ENCODE peak calls at places on chromosomes 11 and 22, in four cellular contexts. One of them, this sample, is unnamed. For H3K36me3, the result is how much of the 10 kb centered on the place peaks cover.

GRCh38 chr11:6229911-6230310 is 4.5 kb downstream of the FHIP1B start:
- DNase-seq in heart left ventricle: no peak
- DNase-seq in body of pancreas: no peak
- DNase-seq in tibial artery: no peak
- DNase-seq in this sample: no peak

GRCh38 chr11:32434387-32435151 is 770 bp downstream of the WT1 start:
- DNase-seq in heart left ventricle: peak
- DNase-seq in body of pancreas: no peak
- DNase-seq in tibial artery: no peak
- DNase-seq in this sample: no peak

GRCh38 chr11:95516786-95517185 is 272.8 kb downstream of the FAM76B start:
- DNase-seq in tibial artery: no peak
- DNase-seq in body of pancreas: no peak
- DNase-seq in heart left ventricle: no peak
- DNase-seq in this sample: no peak

GRCh38 chr11:6988506-6988905 is 31.6 kb downstream of the ZNF214 start:
- DNase-seq in tibial artery: no peak
- DNase-seq in body of pancreas: no peak
- DNase-seq in heart left ventricle: no peak
- DNase-seq in this sample: no peak

GRCh38 chr11:79697905-79698304 is 257.1 kb upstream of the TENM4 start:
- DNase-seq in body of pancreas: no peak
- DNase-seq in heart left ventricle: no peak
- DNase-seq in tibial artery: no peak
- DNase-seq in this sample: no peak

GRCh38 chr22:41401781-41402648 is 20.3 kb downstream of the TEF start:
- DNase-seq in heart left ventricle: peak
- DNase-seq in tibial artery: peak
- DNase-seq in body of pancreas: peak
- DNase-seq in this sample: no peak

GRCh38 chr22:46317646-46318045 is 17.9 kb upstream of the TRMU start:
- DNase-seq in heart left ventricle: no peak
- DNase-seq in tibial artery: no peak
- DNase-seq in body of pancreas: no peak
- DNase-seq in this sample: no peak

GRCh38 chr22:28894320-28894719 is 10.9 kb downstream of the ZNRF3 start:
- DNase-seq in heart left ventricle: peak
- DNase-seq in tibial artery: no peak
- DNase-seq in body of pancreas: no peak
- DNase-seq in this sample: no peak

GRCh38 chr22:22342697-22343602 is 98.4 kb downstream of the VPREB1 start:
- DNase-seq in body of pancreas: peak
- DNase-seq in heart left ventricle: no peak
- DNase-seq in tibial artery: no peak
- DNase-seq in this sample: peak

GRCh38 chr11:8359521-8359920 is 95.8 kb upstream of the LMO1 start:
- DNase-seq in tibial artery: no peak
- DNase-seq in heart left ventricle: no peak
- DNase-seq in body of pancreas: no peak
- DNase-seq in this sample: no peak

GRCh38 chr22:43980579-43980978 is 25.3 kb downstream of the SAMM50 start:
- DNase-seq in tibial artery: no peak
- DNase-seq in body of pancreas: no peak
- DNase-seq in heart left ventricle: no peak
- DNase-seq in this sample: no peak

GRCh38 chr22:43978558-43978957 is 23.3 kb downstream of the SAMM50 start:
- DNase-seq in heart left ventricle: no peak
- DNase-seq in body of pancreas: no peak
- DNase-seq in tibial artery: no peak
- DNase-seq in this sample: no peak

GRCh38 chr22:43983808-43984207 is 28.6 kb downstream of the SAMM50 start:
- DNase-seq in heart left ventricle: no peak
- DNase-seq in body of pancreas: no peak
- DNase-seq in tibial artery: no peak
- DNase-seq in this sample: no peak

GRCh38 chr22:43976861-43977795 is 21.9 kb downstream of the SAMM50 start:
- DNase-seq in tibial artery: no peak
- DNase-seq in body of pancreas: no peak
- DNase-seq in heart left ventricle: no peak
- DNase-seq in this sample: no peak

GRCh38 chr22:43980996-43981395 is 25.8 kb downstream of the SAMM50 start:
- DNase-seq in heart left ventricle: no peak
- DNase-seq in tibial artery: no peak
- DNase-seq in body of pancreas: no peak
- DNase-seq in this sample: no peak
- H3K36me3 ChIP-seq in heart left ventricle: under half
- H3K36me3 ChIP-seq in tibial artery: half or more
- H3K36me3 ChIP-seq in body of pancreas: under half
- H3K36me3 ChIP-seq in this sample: under half

DNA sequence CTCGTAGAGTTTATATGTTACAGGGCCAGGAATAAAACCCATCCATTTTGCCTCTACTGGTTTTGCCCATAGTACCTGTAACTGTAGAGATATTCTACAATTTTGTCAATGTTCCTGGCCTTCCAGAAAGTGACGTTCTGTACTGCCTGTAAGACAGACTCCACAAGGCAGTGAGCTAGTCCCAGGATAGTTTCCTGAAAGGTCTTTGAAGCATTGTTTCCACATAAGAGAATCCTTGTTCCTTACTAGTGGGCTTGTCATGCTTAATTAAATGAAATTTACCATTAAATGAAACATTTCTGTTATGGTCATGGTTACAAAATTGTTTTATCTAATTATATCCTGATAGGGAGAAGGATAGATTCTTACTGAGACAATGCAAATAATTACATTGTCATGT is 80.4 kb downstream of the HSD17B12 start:
- DNase-seq in body of pancreas: no peak
- DNase-seq in heart left ventricle: no peak
- DNase-seq in tibial artery: no peak
- DNase-seq in this sample: no peak
- H3K4me3 ChIP-seq in body of pancreas: no peak
- H3K4me3 ChIP-seq in heart left ventricle: no peak
- H3K4me3 ChIP-seq in tibial artery: no peak
- H3K4me3 ChIP-seq in this sample: no peak

DNA sequence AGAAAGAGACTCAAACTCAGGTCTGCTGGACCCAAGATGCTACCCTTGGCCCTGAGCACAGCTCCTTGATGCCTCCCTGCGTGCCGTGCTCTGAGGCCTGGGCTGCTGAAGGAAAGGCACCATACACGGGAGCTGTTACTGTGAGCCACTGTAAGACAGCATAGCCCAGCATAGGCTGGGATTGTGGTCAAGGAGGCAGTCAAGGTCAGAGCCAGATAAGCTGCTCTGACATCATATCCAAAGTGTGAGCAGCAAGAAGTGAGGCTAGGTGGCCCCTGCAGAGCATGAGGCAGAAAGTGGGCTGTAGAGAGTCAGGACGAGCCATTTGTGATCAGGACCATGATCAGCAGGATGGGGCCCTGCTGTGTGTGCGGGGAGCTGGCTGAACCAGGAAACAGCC is 7.7 kb downstream of the SLC22A8 start:
- DNase-seq in tibial artery: no peak
- DNase-seq in heart left ventricle: no peak
- DNase-seq in body of pancreas: no peak
- DNase-seq in this sample: no peak
- TF ChIP-seq CTCF in tibial artery: no peak
- TF ChIP-seq CTCF in heart left ventricle: no peak
- TF ChIP-seq CTCF in body of pancreas: no peak
- TF ChIP-seq CTCF in this sample: no peak

DNA sequence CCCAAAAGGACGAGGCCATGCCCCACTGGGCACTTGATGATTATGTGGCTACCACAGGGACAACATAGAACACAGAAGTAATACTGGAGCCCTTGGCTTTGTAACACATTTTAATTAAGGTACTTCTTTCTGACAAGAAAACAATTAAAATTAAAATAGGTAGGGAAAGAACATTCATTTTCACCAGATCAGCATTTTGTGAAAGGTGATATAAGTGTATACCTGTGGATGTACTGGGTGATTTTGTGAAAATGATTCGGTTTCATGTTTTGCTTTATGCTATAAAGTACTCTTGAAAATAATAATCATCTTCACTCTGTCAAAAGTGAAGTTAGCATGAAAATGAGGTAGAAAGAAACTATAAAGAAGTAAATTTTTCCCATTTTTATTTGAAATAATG is 876 bp downstream of the MS4A12 start:
- DNase-seq in body of pancreas: no peak
- DNase-seq in tibial artery: no peak
- DNase-seq in heart left ventricle: no peak
- DNase-seq in this sample: no peak
- H3K36me3 ChIP-seq in body of pancreas: under half
- H3K36me3 ChIP-seq in tibial artery: under half
- H3K36me3 ChIP-seq in heart left ventricle: under half
- H3K36me3 ChIP-seq in this sample: under half

DNA sequence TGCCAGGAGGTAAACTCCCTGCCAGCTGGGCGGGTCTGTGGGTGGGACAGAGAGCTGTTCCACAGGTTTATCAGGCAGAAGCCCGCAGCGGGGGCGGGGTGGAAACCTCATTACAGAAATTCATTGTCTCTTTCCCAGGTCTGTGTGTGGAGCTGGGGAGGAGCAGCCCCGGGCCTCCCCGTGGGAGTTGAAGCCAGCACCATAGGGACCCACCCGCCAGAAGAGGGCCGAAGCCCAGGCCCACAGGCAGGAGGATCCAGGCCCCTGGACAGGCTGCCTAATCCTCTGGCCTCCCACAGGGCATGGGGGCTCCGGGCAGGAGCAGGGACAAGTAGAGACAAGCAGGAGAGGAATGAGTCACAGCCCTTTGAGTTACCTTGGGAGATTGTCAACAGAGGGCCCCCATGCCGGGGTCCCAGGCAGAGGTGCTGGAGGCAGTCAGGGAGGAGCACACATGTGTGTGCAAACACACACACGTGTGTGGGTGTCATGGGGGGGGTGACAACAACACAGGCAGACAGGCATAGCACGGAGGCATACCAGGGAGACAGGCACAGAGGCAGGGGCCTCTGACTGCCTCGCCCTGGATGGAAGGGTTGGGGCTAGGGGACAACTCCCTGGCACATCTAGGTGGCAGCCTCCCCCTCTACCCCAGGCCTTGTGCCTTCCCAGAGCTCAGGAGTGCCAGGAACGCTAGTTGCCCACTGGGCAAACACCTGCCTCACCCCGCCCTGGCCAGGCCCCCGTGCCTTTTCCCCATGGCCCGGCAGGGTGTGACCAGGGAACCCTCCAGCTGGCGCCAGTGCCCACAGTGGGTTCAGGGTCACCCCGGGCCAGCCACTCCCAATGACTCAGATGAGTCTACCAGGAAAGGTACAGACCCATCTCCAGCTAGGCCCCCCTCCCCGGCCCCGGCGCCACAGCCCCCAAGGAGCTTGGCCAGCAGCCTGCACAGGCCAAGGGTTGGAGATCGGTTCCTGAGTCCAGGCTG is 1.3 kb downstream of the CDC42BPG start:
- DNase-seq in heart left ventricle: peak
- DNase-seq in tibial artery: no peak
- DNase-seq in body of pancreas: peak
- DNase-seq in this sample: no peak
- H3K4me3 ChIP-seq in heart left ventricle: no peak
- H3K4me3 ChIP-seq in tibial artery: no peak
- H3K4me3 ChIP-seq in body of pancreas: no peak
- H3K4me3 ChIP-seq in this sample: no peak

GRCh38 chr11:395866-396265 is 1.9 kb downstream of the PKP3 start:
- DNase-seq in heart left ventricle: no peak
- DNase-seq in tibial artery: no peak
- DNase-seq in body of pancreas: no peak
- DNase-seq in this sample: no peak

GRCh38 chr11:394858-395655 is 1.0 kb downstream of the PKP3 start:
- DNase-seq in body of pancreas: no peak
- DNase-seq in heart left ventricle: no peak
- DNase-seq in tibial artery: no peak
- DNase-seq in this sample: no peak

GRCh38 chr11:398826-399225 is 4.8 kb downstream of the PKP3 start:
- DNase-seq in body of pancreas: no peak
- DNase-seq in tibial artery: no peak
- DNase-seq in heart left ventricle: no peak
- DNase-seq in this sample: no peak

GRCh38 chr11:396511-396947 is 2.5 kb downstream of the PKP3 start:
- DNase-seq in body of pancreas: no peak
- DNase-seq in tibial artery: no peak
- DNase-seq in heart left ventricle: no peak
- DNase-seq in this sample: no peak

DNA sequence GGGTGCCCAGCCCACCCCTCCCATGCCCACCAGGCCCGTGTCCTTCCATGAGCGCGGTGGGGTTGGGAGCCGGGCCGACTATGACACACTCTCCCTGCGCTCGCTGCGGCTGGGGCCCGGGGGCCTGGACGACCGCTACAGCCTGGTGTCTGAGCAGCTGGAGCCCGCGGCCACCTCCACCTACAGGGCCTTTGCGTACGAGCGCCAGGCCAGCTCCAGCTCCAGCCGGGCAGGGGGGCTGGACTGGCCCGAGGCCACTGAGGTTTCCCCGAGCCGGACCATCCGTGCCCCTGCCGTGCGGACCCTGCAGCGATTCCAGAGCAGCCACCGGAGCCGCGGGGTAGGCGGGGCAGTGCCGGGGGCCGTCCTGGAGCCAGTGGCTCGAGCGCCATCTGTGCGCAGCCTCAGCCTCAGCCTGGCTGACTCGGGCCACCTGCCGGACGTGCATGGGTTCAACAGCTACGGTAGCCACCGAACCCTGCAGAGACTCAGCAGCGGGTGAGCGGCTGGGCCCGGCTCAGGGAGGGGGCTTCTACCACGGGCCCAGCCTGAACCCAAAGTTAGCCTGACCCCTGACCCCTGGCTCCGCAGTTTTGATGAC is 3.0 kb downstream of the PKP3 start:
- DNase-seq in tibial artery: no peak
- DNase-seq in heart left ventricle: peak
- DNase-seq in body of pancreas: no peak
- DNase-seq in this sample: no peak
- TF ChIP-seq CTCF in tibial artery: peak
- TF ChIP-seq CTCF in heart left ventricle: peak
- TF ChIP-seq CTCF in body of pancreas: peak
- TF ChIP-seq CTCF in this sample: peak

GRCh38 chr11:117217685-117218084 is 14.2 kb downstream of the PCSK7 start:
- DNase-seq in tibial artery: no peak
- DNase-seq in body of pancreas: no peak
- DNase-seq in heart left ventricle: no peak
- DNase-seq in this sample: no peak
- H3K36me3 ChIP-seq in tibial artery: under half
- H3K36me3 ChIP-seq in body of pancreas: under half
- H3K36me3 ChIP-seq in heart left ventricle: under half
- H3K36me3 ChIP-seq in this sample: under half

GRCh38 chr11:66743271-66743968 is 14.4 kb upstream of the SPTBN2 start:
- DNase-seq in tibial artery: no peak
- DNase-seq in body of pancreas: peak
- DNase-seq in heart left ventricle: no peak
- DNase-seq in this sample: no peak
- H3K4me3 ChIP-seq in tibial artery: peak
- H3K4me3 ChIP-seq in body of pancreas: no peak
- H3K4me3 ChIP-seq in heart left ventricle: peak
- H3K4me3 ChIP-seq in this sample: no peak

This sample was measured in kidney epithelial cell.